ENCODE peak calls at places on chromosomes 7 and 10, in six cellular contexts. One of them, this sample, is unnamed.

GRCh38 chr10:121598261-121599249 is at the start of gene FGFR2:
- DNase-seq in upper lobe of left lung: peak
- DNase-seq in progenitor cell of endocrine pancreas: peak
- DNase-seq in OCI-LY7: no peak
- DNase-seq in prostate gland: peak
- DNase-seq in chondrocyte: peak
- DNase-seq in this sample: peak

GRCh38 chr10:119541459-119542356 is 811 bp downstream of the RGS10 start:
- DNase-seq in progenitor cell of endocrine pancreas: no peak
- DNase-seq in upper lobe of left lung: peak
- DNase-seq in chondrocyte: no peak
- DNase-seq in prostate gland: no peak
- DNase-seq in OCI-LY7: peak
- DNase-seq in this sample: peak

GRCh38 chr10:87915406-87915805 is 52.0 kb downstream of the PTEN start:
- DNase-seq in prostate gland: no peak
- DNase-seq in upper lobe of left lung: no peak
- DNase-seq in chondrocyte: no peak
- DNase-seq in OCI-LY7: no peak
- DNase-seq in progenitor cell of endocrine pancreas: no peak
- DNase-seq in this sample: no peak

GRCh38 chr10:17232276-17232987 is 4.4 kb downstream of the VIM start:
- DNase-seq in prostate gland: no peak
- DNase-seq in upper lobe of left lung: no peak
- DNase-seq in progenitor cell of endocrine pancreas: no peak
- DNase-seq in OCI-LY7: no peak
- DNase-seq in chondrocyte: no peak
- DNase-seq in this sample: peak

GRCh38 chr10:69858201-69858600 is 56.5 kb downstream of the COL13A1 start:
- DNase-seq in progenitor cell of endocrine pancreas: no peak
- DNase-seq in prostate gland: no peak
- DNase-seq in chondrocyte: no peak
- DNase-seq in OCI-LY7: no peak
- DNase-seq in upper lobe of left lung: no peak
- DNase-seq in this sample: no peak

GRCh38 chr7:107687656-107688055 is 27.0 kb downstream of the SLC26A4 start:
- DNase-seq in progenitor cell of endocrine pancreas: no peak
- DNase-seq in prostate gland: no peak
- DNase-seq in chondrocyte: no peak
- DNase-seq in OCI-LY7: no peak
- DNase-seq in upper lobe of left lung: no peak
- DNase-seq in this sample: no peak

GRCh38 chr10:78506614-78507013 is 473.0 kb downstream of the RPS24 start:
- DNase-seq in upper lobe of left lung: no peak
- DNase-seq in chondrocyte: no peak
- DNase-seq in prostate gland: no peak
- DNase-seq in OCI-LY7: no peak
- DNase-seq in progenitor cell of endocrine pancreas: no peak
- DNase-seq in this sample: no peak

GRCh38 chr7:20913853-20914252 is 127.2 kb upstream of the SP8 start:
- DNase-seq in OCI-LY7: no peak
- DNase-seq in chondrocyte: no peak
- DNase-seq in upper lobe of left lung: peak
- DNase-seq in prostate gland: no peak
- DNase-seq in progenitor cell of endocrine pancreas: no peak
- DNase-seq in this sample: no peak

GRCh38 chr10:45052700-45053099 is 52.0 kb downstream of the ZNF22 start:
- DNase-seq in upper lobe of left lung: no peak
- DNase-seq in OCI-LY7: no peak
- DNase-seq in chondrocyte: no peak
- DNase-seq in progenitor cell of endocrine pancreas: no peak
- DNase-seq in prostate gland: no peak
- DNase-seq in this sample: no peak

GRCh38 chr7:73879977-73880681 is 19.2 kb downstream of the TMEM270 start:
- DNase-seq in prostate gland: no peak
- DNase-seq in upper lobe of left lung: no peak
- DNase-seq in chondrocyte: no peak
- DNase-seq in OCI-LY7: no peak
- DNase-seq in progenitor cell of endocrine pancreas: no peak
- DNase-seq in this sample: no peak

GRCh38 chr7:50667338-50667737 is 102.1 kb upstream of the DDC start:
- DNase-seq in upper lobe of left lung: no peak
- DNase-seq in chondrocyte: no peak
- DNase-seq in prostate gland: no peak
- DNase-seq in OCI-LY7: no peak
- DNase-seq in progenitor cell of endocrine pancreas: no peak
- DNase-seq in this sample: no peak

GRCh38 chr7:104982773-104983619 is 31.0 kb upstream of the KMT2E start:
- DNase-seq in prostate gland: no peak
- DNase-seq in chondrocyte: no peak
- DNase-seq in OCI-LY7: peak
- DNase-seq in upper lobe of left lung: no peak
- DNase-seq in progenitor cell of endocrine pancreas: no peak
- DNase-seq in this sample: peak

GRCh38 chr7:1696671-1697498 is 26.8 kb downstream of the ELFN1 start:
- DNase-seq in progenitor cell of endocrine pancreas: no peak
- DNase-seq in upper lobe of left lung: peak
- DNase-seq in chondrocyte: peak
- DNase-seq in OCI-LY7: no peak
- DNase-seq in prostate gland: no peak
- DNase-seq in this sample: no peak

GRCh38 chr10:30186371-30186875 is 127.0 kb upstream of the JCAD start:
- DNase-seq in progenitor cell of endocrine pancreas: no peak
- DNase-seq in chondrocyte: no peak
- DNase-seq in OCI-LY7: no peak
- DNase-seq in upper lobe of left lung: no peak
- DNase-seq in prostate gland: no peak
- DNase-seq in this sample: no peak

GRCh38 chr10:78685466-78686163 is 383.2 kb upstream of the ZMIZ1 start:
- DNase-seq in chondrocyte: no peak
- DNase-seq in OCI-LY7: no peak
- DNase-seq in upper lobe of left lung: no peak
- DNase-seq in prostate gland: no peak
- DNase-seq in progenitor cell of endocrine pancreas: no peak
- DNase-seq in this sample: no peak

GRCh38 chr7:98283887-98284222 is 2.4 kb downstream of the BRI3 start:
- DNase-seq in progenitor cell of endocrine pancreas: no peak
- DNase-seq in chondrocyte: peak
- DNase-seq in prostate gland: no peak
- DNase-seq in OCI-LY7: no peak
- DNase-seq in upper lobe of left lung: no peak
- DNase-seq in this sample: no peak

GRCh38 chr10:15209827-15210509 is 41.5 kb upstream of the NMT2 start:
- DNase-seq in progenitor cell of endocrine pancreas: peak
- DNase-seq in upper lobe of left lung: no peak
- DNase-seq in prostate gland: peak
- DNase-seq in OCI-LY7: peak
- DNase-seq in chondrocyte: no peak
- DNase-seq in this sample: peak

GRCh38 chr7:104843198-104843597 is 170.8 kb upstream of the KMT2E start:
- DNase-seq in chondrocyte: no peak
- DNase-seq in progenitor cell of endocrine pancreas: no peak
- DNase-seq in prostate gland: no peak
- DNase-seq in OCI-LY7: no peak
- DNase-seq in upper lobe of left lung: no peak
- DNase-seq in this sample: no peak

GRCh38 chr10:128125416-128125943 is 743 bp downstream of the MKI67 start:
- DNase-seq in OCI-LY7: peak
- DNase-seq in progenitor cell of endocrine pancreas: no peak
- DNase-seq in prostate gland: no peak
- DNase-seq in upper lobe of left lung: peak
- DNase-seq in chondrocyte: no peak
- DNase-seq in this sample: no peak

GRCh38 chr10:17923728-17924127 is 28.0 kb upstream of the SLC39A12 start:
- DNase-seq in prostate gland: peak
- DNase-seq in upper lobe of left lung: no peak
- DNase-seq in chondrocyte: no peak
- DNase-seq in OCI-LY7: no peak
- DNase-seq in progenitor cell of endocrine pancreas: no peak
- DNase-seq in this sample: no peak

GRCh38 chr10:116721048-116721897 is 21.1 kb downstream of the HSPA12A start:
- DNase-seq in chondrocyte: no peak
- DNase-seq in progenitor cell of endocrine pancreas: no peak
- DNase-seq in prostate gland: no peak
- DNase-seq in OCI-LY7: no peak
- DNase-seq in upper lobe of left lung: no peak
- DNase-seq in this sample: no peak

GRCh38 chr10:36538945-36539586 is 586.3 kb upstream of the ANKRD30A start:
- DNase-seq in progenitor cell of endocrine pancreas: no peak
- DNase-seq in prostate gland: no peak
- DNase-seq in upper lobe of left lung: no peak
- DNase-seq in chondrocyte: no peak
- DNase-seq in OCI-LY7: no peak
- DNase-seq in this sample: no peak

GRCh38 chr7:2109936-2110585 is 122.7 kb downstream of the MAD1L1 start:
- DNase-seq in OCI-LY7: peak
- DNase-seq in progenitor cell of endocrine pancreas: no peak
- DNase-seq in chondrocyte: no peak
- DNase-seq in prostate gland: no peak
- DNase-seq in upper lobe of left lung: peak
- DNase-seq in this sample: no peak

DNA sequence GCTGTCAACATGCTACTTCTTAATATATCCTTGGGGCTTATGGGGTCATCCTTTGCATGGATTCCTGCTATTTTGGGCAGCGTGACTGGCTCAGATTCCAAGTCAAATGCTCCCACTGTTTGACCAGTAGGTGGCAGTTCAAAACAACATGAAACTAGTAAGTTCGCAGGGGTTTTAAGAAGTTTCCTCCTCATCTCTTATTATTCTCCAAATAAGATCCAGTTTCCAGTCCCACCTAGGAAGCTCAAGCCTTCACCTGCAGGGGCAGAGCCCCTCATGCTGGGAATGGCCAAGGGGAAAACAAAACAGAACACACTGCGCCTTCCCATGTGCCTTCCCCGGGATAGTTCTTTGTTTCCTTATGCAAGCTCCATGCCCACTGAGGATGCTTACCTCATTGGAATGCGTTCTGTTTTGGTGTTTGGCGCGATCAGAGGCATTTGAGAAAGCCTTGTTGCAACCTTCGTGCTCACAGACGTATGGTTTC is 259.8 kb downstream of the GLI3 start:
- DNase-seq in upper lobe of left lung: no peak
- DNase-seq in chondrocyte: no peak
- DNase-seq in prostate gland: no peak
- DNase-seq in progenitor cell of endocrine pancreas: no peak
- DNase-seq in OCI-LY7: peak
- DNase-seq in this sample: no peak
- TF ChIP-seq CTCF in upper lobe of left lung: peak
- TF ChIP-seq CTCF in chondrocyte: peak
- TF ChIP-seq CTCF in prostate gland: peak
- TF ChIP-seq CTCF in progenitor cell of endocrine pancreas: peak
- TF ChIP-seq CTCF in OCI-LY7: peak
- TF ChIP-seq CTCF in this sample: peak

GRCh38 chr10:6841746-6842145 is 261.7 kb upstream of the PRKCQ start:
- DNase-seq in chondrocyte: no peak
- DNase-seq in progenitor cell of endocrine pancreas: no peak
- DNase-seq in upper lobe of left lung: no peak
- DNase-seq in OCI-LY7: no peak
- DNase-seq in prostate gland: no peak
- DNase-seq in this sample: no peak

GRCh38 chr10:6842722-6843121 is 262.6 kb upstream of the PRKCQ start:
- DNase-seq in chondrocyte: no peak
- DNase-seq in prostate gland: no peak
- DNase-seq in progenitor cell of endocrine pancreas: no peak
- DNase-seq in upper lobe of left lung: no peak
- DNase-seq in OCI-LY7: no peak
- DNase-seq in this sample: no peak

GRCh38 chr10:6840766-6841165 is 260.7 kb upstream of the PRKCQ start:
- DNase-seq in OCI-LY7: no peak
- DNase-seq in chondrocyte: no peak
- DNase-seq in upper lobe of left lung: no peak
- DNase-seq in prostate gland: no peak
- DNase-seq in progenitor cell of endocrine pancreas: no peak
- DNase-seq in this sample: no peak

GRCh38 chr10:6844251-6844650 is 264.2 kb upstream of the PRKCQ start:
- DNase-seq in prostate gland: no peak
- DNase-seq in chondrocyte: no peak
- DNase-seq in OCI-LY7: no peak
- DNase-seq in upper lobe of left lung: no peak
- DNase-seq in progenitor cell of endocrine pancreas: no peak
- DNase-seq in this sample: no peak

DNA sequence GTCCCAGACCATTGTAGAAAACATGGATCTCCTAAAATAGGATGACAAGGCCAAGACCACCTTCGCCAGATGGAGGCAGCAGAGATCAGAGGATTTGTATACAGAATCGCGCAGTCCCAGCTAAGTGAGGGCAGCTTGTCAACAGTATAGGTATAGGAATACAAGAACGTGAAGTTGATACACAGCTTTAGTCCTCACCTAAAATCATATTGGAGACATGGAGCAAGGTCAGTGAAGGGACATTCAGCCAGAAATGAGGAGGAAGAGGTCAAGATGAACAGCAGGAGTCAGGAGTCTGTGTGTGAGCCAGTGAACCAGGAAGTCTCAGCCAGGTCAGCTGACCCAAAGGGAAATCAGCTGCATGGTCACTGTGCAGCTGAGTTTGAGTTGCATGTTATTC is 263.4 kb upstream of the PRKCQ start:
- DNase-seq in chondrocyte: no peak
- DNase-seq in upper lobe of left lung: no peak
- DNase-seq in progenitor cell of endocrine pancreas: no peak
- DNase-seq in OCI-LY7: peak
- DNase-seq in prostate gland: no peak
- DNase-seq in this sample: no peak
- TF ChIP-seq CTCF in chondrocyte: peak
- TF ChIP-seq CTCF in upper lobe of left lung: no peak
- TF ChIP-seq CTCF in progenitor cell of endocrine pancreas: no peak
- TF ChIP-seq CTCF in OCI-LY7: peak
- TF ChIP-seq CTCF in prostate gland: no peak
- TF ChIP-seq CTCF in this sample: peak

GRCh38 chr7:135710417-135711138 is 17.4 kb downstream of the SLC13A4 start:
- DNase-seq in prostate gland: no peak
- DNase-seq in progenitor cell of endocrine pancreas: no peak
- DNase-seq in upper lobe of left lung: no peak
- DNase-seq in chondrocyte: no peak
- DNase-seq in OCI-LY7: peak
- DNase-seq in this sample: peak
- TF ChIP-seq CTCF in prostate gland: no peak
- TF ChIP-seq CTCF in progenitor cell of endocrine pancreas: peak
- TF ChIP-seq CTCF in upper lobe of left lung: peak
- TF ChIP-seq CTCF in chondrocyte: peak
- TF ChIP-seq CTCF in OCI-LY7: peak
- TF ChIP-seq CTCF in this sample: peak

GRCh38 chr7:111931016-111931517 is 275.1 kb downstream of the DOCK4 start:
- DNase-seq in prostate gland: no peak
- DNase-seq in progenitor cell of endocrine pancreas: no peak
- DNase-seq in upper lobe of left lung: no peak
- DNase-seq in chondrocyte: no peak
- DNase-seq in OCI-LY7: no peak
- DNase-seq in this sample: no peak

GRCh38 chr7:111931958-111932357 is 274.2 kb downstream of the DOCK4 start:
- DNase-seq in chondrocyte: no peak
- DNase-seq in progenitor cell of endocrine pancreas: no peak
- DNase-seq in upper lobe of left lung: no peak
- DNase-seq in prostate gland: no peak
- DNase-seq in OCI-LY7: no peak
- DNase-seq in this sample: no peak

GRCh38 chr7:111927383-111928019 is 278.7 kb downstream of the DOCK4 start:
- DNase-seq in upper lobe of left lung: no peak
- DNase-seq in progenitor cell of endocrine pancreas: no peak
- DNase-seq in OCI-LY7: no peak
- DNase-seq in prostate gland: no peak
- DNase-seq in chondrocyte: no peak
- DNase-seq in this sample: no peak

GRCh38 chr7:111933614-111934013 is 272.6 kb downstream of the DOCK4 start:
- DNase-seq in prostate gland: no peak
- DNase-seq in chondrocyte: no peak
- DNase-seq in progenitor cell of endocrine pancreas: no peak
- DNase-seq in OCI-LY7: no peak
- DNase-seq in upper lobe of left lung: no peak
- DNase-seq in this sample: no peak

GRCh38 chr7:111929258-111929657 is 276.9 kb downstream of the DOCK4 start:
- DNase-seq in prostate gland: no peak
- DNase-seq in chondrocyte: no peak
- DNase-seq in upper lobe of left lung: no peak
- DNase-seq in OCI-LY7: no peak
- DNase-seq in progenitor cell of endocrine pancreas: no peak
- DNase-seq in this sample: no peak
- TF ChIP-seq CTCF in prostate gland: no peak
- TF ChIP-seq CTCF in chondrocyte: peak
- TF ChIP-seq CTCF in upper lobe of left lung: no peak
- TF ChIP-seq CTCF in OCI-LY7: peak
- TF ChIP-seq CTCF in progenitor cell of endocrine pancreas: no peak
- TF ChIP-seq CTCF in this sample: no peak

This sample was measured in GM13977.